ENCODE peak calls at places on chromosomes 3 and 15, in four cellular contexts. One of them, this sample, is unnamed.

GRCh38 chr3:183455064-183455463 is 26.6 kb upstream of the MCF2L2 start:
- DNase-seq in EL: peak
- DNase-seq in stimulated activated naive CD8-positive, alpha-beta T cell treated with anti-CD3 and anti-CD28 coated beads, Interleukin-15, amount 100 ng/mL, for 72 hours: no peak
- DNase-seq in NT2/D1: no peak
- DNase-seq in this sample: no peak

GRCh38 chr15:65525622-65526021 is 4.6 kb upstream of the HACD3 start:
- DNase-seq in NT2/D1: no peak
- DNase-seq in stimulated activated naive CD8-positive, alpha-beta T cell treated with anti-CD3 and anti-CD28 coated beads, Interleukin-15, amount 100 ng/mL, for 72 hours: no peak
- DNase-seq in EL: peak
- DNase-seq in this sample: no peak

GRCh38 chr15:85825118-85825517 is 30.4 kb upstream of the KLHL25 start:
- DNase-seq in NT2/D1: no peak
- DNase-seq in stimulated activated naive CD8-positive, alpha-beta T cell treated with anti-CD3 and anti-CD28 coated beads, Interleukin-15, amount 100 ng/mL, for 72 hours: no peak
- DNase-seq in EL: no peak
- DNase-seq in this sample: no peak

GRCh38 chr3:194773666-194774455 is 88.2 kb downstream of the FAM43A start:
- DNase-seq in NT2/D1: no peak
- DNase-seq in EL: no peak
- DNase-seq in stimulated activated naive CD8-positive, alpha-beta T cell treated with anti-CD3 and anti-CD28 coated beads, Interleukin-15, amount 100 ng/mL, for 72 hours: no peak
- DNase-seq in this sample: no peak

GRCh38 chr15:58441376-58442070 is 9.7 kb downstream of the LIPC start:
- DNase-seq in EL: peak
- DNase-seq in NT2/D1: no peak
- DNase-seq in stimulated activated naive CD8-positive, alpha-beta T cell treated with anti-CD3 and anti-CD28 coated beads, Interleukin-15, amount 100 ng/mL, for 72 hours: no peak
- DNase-seq in this sample: no peak

GRCh38 chr3:30476373-30477082 is 129.9 kb upstream of the TGFBR2 start:
- DNase-seq in stimulated activated naive CD8-positive, alpha-beta T cell treated with anti-CD3 and anti-CD28 coated beads, Interleukin-15, amount 100 ng/mL, for 72 hours: no peak
- DNase-seq in EL: peak
- DNase-seq in NT2/D1: no peak
- DNase-seq in this sample: no peak

GRCh38 chr15:64742385-64742784 is 33.0 kb downstream of the RBPMS2 start:
- DNase-seq in NT2/D1: no peak
- DNase-seq in stimulated activated naive CD8-positive, alpha-beta T cell treated with anti-CD3 and anti-CD28 coated beads, Interleukin-15, amount 100 ng/mL, for 72 hours: no peak
- DNase-seq in EL: no peak
- DNase-seq in this sample: no peak

GRCh38 chr15:69032703-69033373 is 18.3 kb downstream of the NOX5 start:
- DNase-seq in EL: no peak
- DNase-seq in stimulated activated naive CD8-positive, alpha-beta T cell treated with anti-CD3 and anti-CD28 coated beads, Interleukin-15, amount 100 ng/mL, for 72 hours: no peak
- DNase-seq in NT2/D1: no peak
- DNase-seq in this sample: no peak

GRCh38 chr3:193452338-193452737 is 73.8 kb upstream of the ATP13A5 start:
- DNase-seq in EL: no peak
- DNase-seq in stimulated activated naive CD8-positive, alpha-beta T cell treated with anti-CD3 and anti-CD28 coated beads, Interleukin-15, amount 100 ng/mL, for 72 hours: no peak
- DNase-seq in NT2/D1: peak
- DNase-seq in this sample: no peak

GRCh38 chr15:89122532-89123525 is 34.6 kb downstream of the ABHD2 start:
- DNase-seq in NT2/D1: no peak
- DNase-seq in EL: peak
- DNase-seq in stimulated activated naive CD8-positive, alpha-beta T cell treated with anti-CD3 and anti-CD28 coated beads, Interleukin-15, amount 100 ng/mL, for 72 hours: no peak
- DNase-seq in this sample: no peak

GRCh38 chr15:27850961-27851636 is 248.0 kb downstream of the OCA2 start:
- DNase-seq in stimulated activated naive CD8-positive, alpha-beta T cell treated with anti-CD3 and anti-CD28 coated beads, Interleukin-15, amount 100 ng/mL, for 72 hours: no peak
- DNase-seq in NT2/D1: no peak
- DNase-seq in EL: no peak
- DNase-seq in this sample: no peak

GRCh38 chr3:154089416-154090115 is 31.6 kb upstream of the ARHGEF26 start:
- DNase-seq in NT2/D1: no peak
- DNase-seq in stimulated activated naive CD8-positive, alpha-beta T cell treated with anti-CD3 and anti-CD28 coated beads, Interleukin-15, amount 100 ng/mL, for 72 hours: no peak
- DNase-seq in EL: no peak
- DNase-seq in this sample: no peak

GRCh38 chr3:143243686-143244085 is 124.1 kb downstream of the CHST2 start:
- DNase-seq in EL: no peak
- DNase-seq in NT2/D1: no peak
- DNase-seq in stimulated activated naive CD8-positive, alpha-beta T cell treated with anti-CD3 and anti-CD28 coated beads, Interleukin-15, amount 100 ng/mL, for 72 hours: no peak
- DNase-seq in this sample: no peak

GRCh38 chr3:113272369-113272748 is 61.0 kb downstream of the BOC start:
- DNase-seq in NT2/D1: no peak
- DNase-seq in EL: no peak
- DNase-seq in stimulated activated naive CD8-positive, alpha-beta T cell treated with anti-CD3 and anti-CD28 coated beads, Interleukin-15, amount 100 ng/mL, for 72 hours: no peak
- DNase-seq in this sample: no peak

GRCh38 chr15:99486371-99487336 is 79.1 kb upstream of the MEF2A start:
- DNase-seq in NT2/D1: no peak
- DNase-seq in stimulated activated naive CD8-positive, alpha-beta T cell treated with anti-CD3 and anti-CD28 coated beads, Interleukin-15, amount 100 ng/mL, for 72 hours: no peak
- DNase-seq in EL: peak
- DNase-seq in this sample: no peak

GRCh38 chr3:194521514-194522260 is 34.9 kb upstream of the ATP13A3 start:
- DNase-seq in EL: peak
- DNase-seq in stimulated activated naive CD8-positive, alpha-beta T cell treated with anti-CD3 and anti-CD28 coated beads, Interleukin-15, amount 100 ng/mL, for 72 hours: no peak
- DNase-seq in NT2/D1: no peak
- DNase-seq in this sample: no peak

GRCh38 chr3:133295199-133295901 is 104.5 kb upstream of the BFSP2 start:
- DNase-seq in EL: peak
- DNase-seq in NT2/D1: no peak
- DNase-seq in stimulated activated naive CD8-positive, alpha-beta T cell treated with anti-CD3 and anti-CD28 coated beads, Interleukin-15, amount 100 ng/mL, for 72 hours: no peak
- DNase-seq in this sample: no peak

GRCh38 chr3:64266065-64266874 is 41.0 kb upstream of the PRICKLE2 start:
- DNase-seq in EL: peak
- DNase-seq in stimulated activated naive CD8-positive, alpha-beta T cell treated with anti-CD3 and anti-CD28 coated beads, Interleukin-15, amount 100 ng/mL, for 72 hours: no peak
- DNase-seq in NT2/D1: no peak
- DNase-seq in this sample: no peak

GRCh38 chr3:4821975-4822374 is 157.3 kb upstream of the BHLHE40 start:
- DNase-seq in stimulated activated naive CD8-positive, alpha-beta T cell treated with anti-CD3 and anti-CD28 coated beads, Interleukin-15, amount 100 ng/mL, for 72 hours: peak
- DNase-seq in EL: no peak
- DNase-seq in NT2/D1: no peak
- DNase-seq in this sample: no peak

GRCh38 chr3:66441124-66441523 is 59.7 kb downstream of the LRIG1 start:
- DNase-seq in EL: peak
- DNase-seq in NT2/D1: peak
- DNase-seq in stimulated activated naive CD8-positive, alpha-beta T cell treated with anti-CD3 and anti-CD28 coated beads, Interleukin-15, amount 100 ng/mL, for 72 hours: no peak
- DNase-seq in this sample: no peak

GRCh38 chr3:114928989-114929620 is 218.0 kb downstream of the ZBTB20 start:
- DNase-seq in EL: peak
- DNase-seq in stimulated activated naive CD8-positive, alpha-beta T cell treated with anti-CD3 and anti-CD28 coated beads, Interleukin-15, amount 100 ng/mL, for 72 hours: no peak
- DNase-seq in NT2/D1: peak
- DNase-seq in this sample: no peak

GRCh38 chr3:127153506-127153815 is 39.5 kb upstream of the PRR23E start:
- DNase-seq in stimulated activated naive CD8-positive, alpha-beta T cell treated with anti-CD3 and anti-CD28 coated beads, Interleukin-15, amount 100 ng/mL, for 72 hours: no peak
- DNase-seq in NT2/D1: no peak
- DNase-seq in EL: no peak
- DNase-seq in this sample: no peak

GRCh38 chr3:140727886-140728285 is 50.0 kb downstream of the TRIM42 start:
- DNase-seq in EL: no peak
- DNase-seq in NT2/D1: no peak
- DNase-seq in stimulated activated naive CD8-positive, alpha-beta T cell treated with anti-CD3 and anti-CD28 coated beads, Interleukin-15, amount 100 ng/mL, for 72 hours: no peak
- DNase-seq in this sample: no peak

GRCh38 chr3:5181479-5182141 is 5.9 kb upstream of the EDEM1 start:
- DNase-seq in EL: no peak
- DNase-seq in stimulated activated naive CD8-positive, alpha-beta T cell treated with anti-CD3 and anti-CD28 coated beads, Interleukin-15, amount 100 ng/mL, for 72 hours: no peak
- DNase-seq in NT2/D1: no peak
- DNase-seq in this sample: no peak

GRCh38 chr15:80875568-80875967 is 96.4 kb downstream of the CEMIP start:
- DNase-seq in EL: no peak
- DNase-seq in NT2/D1: no peak
- DNase-seq in stimulated activated naive CD8-positive, alpha-beta T cell treated with anti-CD3 and anti-CD28 coated beads, Interleukin-15, amount 100 ng/mL, for 72 hours: no peak
- DNase-seq in this sample: no peak

GRCh38 chr3:21159565-21159950 is 591.5 kb downstream of the ZNF385D start:
- DNase-seq in EL: no peak
- DNase-seq in stimulated activated naive CD8-positive, alpha-beta T cell treated with anti-CD3 and anti-CD28 coated beads, Interleukin-15, amount 100 ng/mL, for 72 hours: no peak
- DNase-seq in NT2/D1: no peak
- DNase-seq in this sample: no peak

GRCh38 chr3:169085827-169086226 is 577.7 kb downstream of the MECOM start:
- DNase-seq in NT2/D1: peak
- DNase-seq in EL: peak
- DNase-seq in stimulated activated naive CD8-positive, alpha-beta T cell treated with anti-CD3 and anti-CD28 coated beads, Interleukin-15, amount 100 ng/mL, for 72 hours: no peak
- DNase-seq in this sample: no peak

GRCh38 chr15:38254065-38254883 is 1.6 kb downstream of the SPRED1 start:
- DNase-seq in EL: peak
- DNase-seq in stimulated activated naive CD8-positive, alpha-beta T cell treated with anti-CD3 and anti-CD28 coated beads, Interleukin-15, amount 100 ng/mL, for 72 hours: peak
- DNase-seq in NT2/D1: no peak
- DNase-seq in this sample: peak

GRCh38 chr3:103218146-103218545 is 783.3 kb downstream of the ZPLD1 start:
- DNase-seq in NT2/D1: no peak
- DNase-seq in EL: no peak
- DNase-seq in stimulated activated naive CD8-positive, alpha-beta T cell treated with anti-CD3 and anti-CD28 coated beads, Interleukin-15, amount 100 ng/mL, for 72 hours: no peak
- DNase-seq in this sample: no peak

GRCh38 chr15:41796457-41796856 is 22.2 kb downstream of the MAPKBP1 start:
- DNase-seq in stimulated activated naive CD8-positive, alpha-beta T cell treated with anti-CD3 and anti-CD28 coated beads, Interleukin-15, amount 100 ng/mL, for 72 hours: no peak
- DNase-seq in EL: peak
- DNase-seq in NT2/D1: no peak
- DNase-seq in this sample: no peak

GRCh38 chr3:97952872-97953271 is 19.4 kb downstream of the RIOX2 start:
- DNase-seq in NT2/D1: no peak
- DNase-seq in stimulated activated naive CD8-positive, alpha-beta T cell treated with anti-CD3 and anti-CD28 coated beads, Interleukin-15, amount 100 ng/mL, for 72 hours: no peak
- DNase-seq in EL: no peak
- DNase-seq in this sample: no peak

GRCh38 chr3:133595341-133595740 is 21.9 kb downstream of the CDV3 start:
- DNase-seq in EL: peak
- DNase-seq in stimulated activated naive CD8-positive, alpha-beta T cell treated with anti-CD3 and anti-CD28 coated beads, Interleukin-15, amount 100 ng/mL, for 72 hours: peak
- DNase-seq in NT2/D1: no peak
- DNase-seq in this sample: no peak

GRCh38 chr3:127787071-127787490 is 35.2 kb downstream of the MGLL start:
- DNase-seq in NT2/D1: no peak
- DNase-seq in EL: no peak
- DNase-seq in stimulated activated naive CD8-positive, alpha-beta T cell treated with anti-CD3 and anti-CD28 coated beads, Interleukin-15, amount 100 ng/mL, for 72 hours: no peak
- DNase-seq in this sample: no peak